ENCODE peak calls at places on chromosomes 1 and 21, in five cellular contexts. T is body of pancreas, P is left ventricle myocardium inferior, H is brain microvascular endothelial cell, O is A549. Q is an unnamed sample.

GRCh38 chr1:154765970-154766369 is 104.1 kb downstream of the KCNN3 start:
- DNase-seq in T (no peak), P (no peak), H (peak), O (peak), Q (peak)

GRCh38 chr21:36759348-36760083 is 60.6 kb downstream of the SIM2 start:
- DNase-seq in T (no peak), P (no peak), H (no peak), O (no peak), Q (no peak)

GRCh38 chr1:226870026-226870322 is 442 bp upstream of the PSEN2 start:
- DNase-seq in T (no peak), P (no peak), H (no peak), O (no peak), Q (peak)

GRCh38 chr1:115275216-115275615 is 62.8 kb downstream of the NGF start:
- DNase-seq in T (no peak), P (no peak), H (no peak), O (peak), Q (no peak)

GRCh38 chr1:162670928-162671663 is 38.8 kb downstream of the DDR2 start:
- DNase-seq in T (no peak), P (no peak), H (peak), O (no peak), Q (no peak)

GRCh38 chr1:109887890-109888289 is 22.8 kb upstream of the CSF1 start:
- DNase-seq in T (no peak), P (no peak), H (no peak), O (no peak), Q (no peak)

GRCh38 chr1:228170666-228171065 is 5.1 kb downstream of the IBA57 start:
- DNase-seq in T (no peak), P (no peak), H (no peak), O (no peak), Q (no peak)

GRCh38 chr1:18299441-18300338 is 181.0 kb upstream of the KLHDC7A start:
- DNase-seq in T (peak), P (no peak), H (no peak), O (peak), Q (no peak)

GRCh38 chr1:53771648-53772047 is 32.7 kb upstream of the GLIS1 start:
- DNase-seq in T (no peak), P (no peak), H (peak), O (no peak), Q (no peak)

GRCh38 chr1:92310185-92310597 is 11.3 kb downstream of the RPAP2 start:
- DNase-seq in T (no peak), P (no peak), H (no peak), O (no peak), Q (no peak)

GRCh38 chr1:212529211-212529731 is 79.3 kb upstream of the ATF3 start:
- DNase-seq in T (no peak), P (no peak), H (no peak), O (no peak), Q (no peak)

GRCh38 chr1:3799976-3800685 is 3.8 kb upstream of the LRRC47 start:
- DNase-seq in T (no peak), P (no peak), H (no peak), O (no peak), Q (no peak)

GRCh38 chr1:238152119-238152518 is 261.4 kb upstream of the ZP4 start:
- DNase-seq in T (no peak), P (no peak), H (no peak), O (no peak), Q (no peak)

GRCh38 chr1:165402517-165403111 is 42.3 kb downstream of the RXRG start:
- DNase-seq in T (no peak), P (no peak), H (no peak), O (no peak), Q (no peak)
- H3K27ac ChIP-seq in T (no peak), P (no peak), H (no peak), O (no peak), Q (no peak)

GRCh38 chr1:158286966-158287365 is 2.8 kb upstream of the CD1C start:
- DNase-seq in T (no peak), P (no peak), H (no peak), O (no peak), Q (no peak)

GRCh38 chr1:158285756-158286241 is 3.9 kb upstream of the CD1C start:
- DNase-seq in T (no peak), P (peak), H (no peak), O (no peak), Q (no peak)

GRCh38 chr1:158286487-158286886 is 3.2 kb upstream of the CD1C start:
- DNase-seq in T (no peak), P (no peak), H (no peak), O (no peak), Q (no peak)

GRCh38 chr1:158289722-158290570 is at the start of gene CD1C:
- DNase-seq in T (no peak), P (no peak), H (no peak), O (no peak), Q (no peak)

DNA sequence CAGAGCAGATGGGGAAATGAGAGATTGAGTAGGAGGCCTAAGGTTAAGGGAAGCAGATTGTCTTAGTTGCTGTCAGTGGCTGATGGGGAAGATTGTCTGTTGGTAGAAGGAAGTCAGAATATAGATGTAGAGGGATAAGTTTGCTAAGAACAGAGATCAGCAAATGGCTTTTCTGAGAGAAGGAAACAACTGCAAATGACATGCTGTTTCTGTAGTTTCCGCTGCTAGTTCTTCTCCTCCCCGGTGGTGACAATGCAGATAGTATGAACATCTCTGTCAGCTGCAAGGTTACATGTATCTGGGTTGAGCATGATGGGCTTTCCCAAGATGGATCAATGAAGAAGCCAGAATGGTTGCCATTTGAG is 830 bp downstream of the CD1C start:
- DNase-seq in T (no peak), P (no peak), H (no peak), O (no peak), Q (no peak)
- H3K27ac ChIP-seq in T (no peak), P (no peak), H (no peak), O (no peak), Q (no peak)

DNA sequence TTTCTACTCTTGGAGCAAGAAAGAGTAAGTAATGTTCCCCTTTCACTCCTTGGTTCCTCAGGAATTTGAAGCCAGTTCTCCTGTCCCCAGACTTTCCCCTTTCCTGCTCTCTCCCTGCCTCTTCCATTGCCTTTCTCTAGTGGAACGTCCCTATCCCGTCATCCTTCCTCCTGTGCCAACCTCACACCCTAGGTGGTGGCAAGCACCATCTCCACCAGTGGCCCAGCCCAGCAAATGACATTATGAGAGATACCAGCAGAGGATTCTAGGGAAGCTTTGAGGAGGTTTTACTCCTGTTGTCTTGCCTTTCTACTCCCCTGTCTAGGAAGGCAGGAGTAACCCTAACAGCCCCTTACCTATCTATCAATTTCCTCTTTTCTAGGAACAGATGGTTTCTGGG is 8.1 kb upstream of the TACSTD2 start:
- DNase-seq in T (no peak), P (no peak), H (no peak), O (no peak), Q (no peak)
- H3K27ac ChIP-seq in T (peak), P (no peak), H (no peak), O (peak), Q (peak)

GRCh38 chr1:102941364-102941947 is 166.9 kb downstream of the COL11A1 start:
- DNase-seq in T (no peak), P (no peak), H (peak), O (peak), Q (peak)
- H3K27ac ChIP-seq in T (no peak), P (no peak), H (no peak), O (no peak), Q (no peak)

GRCh38 chr1:56797079-56797685 is 22.0 kb downstream of the FYB2 start:
- DNase-seq in T (no peak), P (peak), H (no peak), O (no peak), Q (no peak)
- H3K27ac ChIP-seq in T (no peak), P (peak), H (no peak), O (no peak), Q (no peak)

GRCh38 chr1:11529763-11530730 is 51.1 kb downstream of the DISP3 start:
- DNase-seq in T (no peak), P (no peak), H (no peak), O (no peak), Q (no peak)

GRCh38 chr1:11526071-11526895 is 47.3 kb downstream of the DISP3 start:
- DNase-seq in T (no peak), P (no peak), H (no peak), O (no peak), Q (no peak)

GRCh38 chr1:11528636-11529121 is 49.7 kb downstream of the DISP3 start:
- DNase-seq in T (no peak), P (no peak), H (no peak), O (no peak), Q (no peak)

GRCh38 chr1:11529330-11529729 is 50.4 kb downstream of the DISP3 start:
- DNase-seq in T (no peak), P (no peak), H (no peak), O (no peak), Q (no peak)

DNA sequence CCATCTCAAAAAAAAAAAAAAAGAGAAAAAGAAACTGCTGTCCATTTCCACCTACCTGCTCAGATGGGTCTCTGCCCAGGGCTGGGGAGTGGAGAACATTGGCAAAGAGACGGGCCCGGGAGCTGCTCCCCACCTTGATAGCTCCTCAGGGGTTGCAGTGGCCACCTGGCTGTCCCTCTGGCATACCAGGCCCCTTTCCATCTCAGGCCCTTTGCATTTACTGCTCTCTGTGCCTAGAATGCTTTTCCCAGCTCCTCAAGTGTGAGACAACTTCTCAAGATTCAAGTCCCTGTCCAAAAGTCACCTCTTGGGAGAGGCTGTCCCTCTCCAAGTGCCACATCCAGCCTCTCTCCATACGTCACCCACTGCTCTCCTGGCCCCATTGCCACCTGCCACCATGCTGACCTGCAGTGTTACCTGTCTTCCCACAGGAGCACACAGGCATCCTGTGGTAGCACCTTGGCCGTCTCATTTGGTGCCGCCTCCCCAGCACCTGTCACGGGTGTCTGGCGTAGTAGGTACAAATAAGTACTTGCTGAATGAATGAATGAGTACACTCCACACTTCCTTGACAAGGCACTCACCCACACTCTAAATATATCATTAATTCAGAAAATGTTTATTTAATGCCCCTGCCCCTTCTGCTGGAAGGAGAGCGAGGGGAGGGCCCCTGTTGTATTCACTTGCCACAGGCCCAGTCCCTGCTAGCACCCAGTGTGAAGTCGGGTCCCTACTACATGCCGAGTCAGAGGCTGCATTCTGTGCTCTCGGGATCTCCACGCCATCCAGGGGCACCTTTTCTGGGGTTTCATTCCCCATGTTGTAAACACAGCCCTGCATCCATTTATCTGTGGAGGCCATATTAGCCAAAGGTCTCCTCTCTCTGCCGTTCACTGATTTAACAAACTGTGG is 48.8 kb downstream of the DISP3 start:
- DNase-seq in T (no peak), P (no peak), H (no peak), O (no peak), Q (no peak)
- H3K27ac ChIP-seq in T (no peak), P (no peak), H (no peak), O (no peak), Q (no peak)

DNA sequence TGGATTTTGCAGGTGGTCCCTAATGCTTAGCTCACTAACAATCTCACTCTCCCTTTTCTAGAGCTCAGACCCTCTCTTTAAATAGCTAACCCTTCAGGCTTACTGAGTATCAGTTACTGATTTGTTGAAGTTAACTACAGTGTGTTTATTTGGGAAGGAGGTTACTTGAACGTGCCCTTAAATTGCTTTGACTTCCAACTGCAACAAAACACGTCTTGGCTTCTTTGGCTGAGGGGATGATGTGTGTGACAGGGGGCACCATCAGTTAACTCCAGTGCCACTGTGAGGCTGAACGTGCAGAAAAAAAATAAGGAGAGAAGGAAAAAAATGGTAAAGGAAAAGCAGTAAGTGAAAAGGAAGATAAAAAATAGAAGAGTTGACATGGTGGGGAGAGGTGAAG is 75.1 kb upstream of the NRIP1 start:
- DNase-seq in T (no peak), P (no peak), H (no peak), O (no peak), Q (no peak)
- H3K27ac ChIP-seq in T (peak), P (no peak), H (no peak), O (peak), Q (no peak)

DNA sequence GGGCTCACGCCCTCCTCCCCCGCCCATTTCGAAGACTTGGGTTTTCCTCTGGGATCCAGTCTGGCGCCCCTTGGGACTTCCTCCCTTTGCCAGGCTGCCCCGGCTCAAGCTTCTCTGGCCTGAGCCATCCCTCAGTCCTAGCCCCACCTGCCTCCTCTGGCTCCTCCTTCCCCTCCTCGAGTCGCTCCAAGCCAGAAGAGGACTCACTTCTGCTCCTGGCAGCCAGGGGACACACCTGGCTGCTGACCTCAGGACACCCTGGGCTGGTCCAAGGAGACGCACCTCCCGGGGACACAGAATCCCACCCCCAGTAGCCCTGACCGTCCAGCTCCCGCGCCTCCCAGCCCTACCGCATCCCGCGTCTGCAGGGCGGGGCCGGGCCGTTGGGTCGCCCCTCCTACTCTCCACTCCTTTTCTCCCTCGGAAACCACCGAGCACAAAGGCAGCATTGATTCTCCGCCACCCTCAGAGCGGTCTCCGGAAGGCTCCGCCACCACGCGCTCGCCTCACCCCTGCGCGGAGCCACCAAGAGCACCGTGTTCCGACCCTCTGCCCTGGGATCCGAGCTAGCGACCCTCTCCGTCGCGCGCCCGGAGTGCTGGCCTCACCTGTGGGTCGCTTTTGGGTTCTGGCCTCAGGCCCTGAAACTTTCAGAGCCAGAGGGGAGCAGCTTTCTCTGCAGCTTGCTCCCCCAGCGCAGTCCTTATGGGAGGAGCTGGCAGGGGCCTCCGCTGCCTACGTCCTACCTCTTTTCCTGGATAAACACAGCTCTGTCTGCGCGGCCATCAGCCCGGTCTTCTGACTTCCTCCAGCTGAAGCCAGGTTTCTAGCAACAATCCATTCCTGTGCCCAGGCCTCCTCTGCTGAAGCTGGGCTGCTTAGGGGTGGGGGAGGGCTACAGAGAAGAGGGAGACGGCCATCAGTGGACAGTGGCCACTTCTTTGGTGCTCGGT is at the start of gene C2CD4D:
- DNase-seq in T (peak), P (peak), H (no peak), O (no peak), Q (peak)
- H3K27ac ChIP-seq in T (peak), P (no peak), H (no peak), O (no peak), Q (peak)

GRCh38 chr1:57471995-57472394 is 48.1 kb upstream of the DAB1 start:
- DNase-seq in T (no peak), P (no peak), H (no peak), O (no peak), Q (no peak)

GRCh38 chr1:57464756-57465155 is 40.9 kb upstream of the DAB1 start:
- DNase-seq in T (no peak), P (no peak), H (no peak), O (no peak), Q (no peak)

GRCh38 chr1:57467825-57468224 is 44.0 kb upstream of the DAB1 start:
- DNase-seq in T (no peak), P (no peak), H (no peak), O (no peak), Q (no peak)

GRCh38 chr1:57470028-57470427 is 46.2 kb upstream of the DAB1 start:
- DNase-seq in T (no peak), P (no peak), H (peak), O (no peak), Q (no peak)

GRCh38 chr1:57468661-57469523 is 45.0 kb upstream of the DAB1 start:
- DNase-seq in T (no peak), P (no peak), H (peak), O (no peak), Q (no peak)
- H3K27ac ChIP-seq in T (no peak), P (no peak), H (no peak), O (no peak), Q (no peak)

Q was measured in PC-9.